ENCODE peak calls at places on chromosomes 12 and 14, in eight cellular contexts. X, U, A, G, R, M, C and L are unnamed samples.

GRCh38 chr14:103871596-103872480 is 24.5 kb upstream of the PPP1R13B start:
- DNase-seq in R (no peak), U (no peak), A (peak; percentile 91), G (no peak), M (no peak), X (peak; percentile 46), C (peak; percentile 32), L (peak; percentile 69)

GRCh38 chr12:92485356-92486348 is 217.1 kb upstream of the PLEKHG7 start:
- DNase-seq in A (no peak), M (no peak), R (no peak), C (no peak), X (peak; percentile 20), U (no peak), G (no peak), L (no peak)

GRCh38 chr12:64088431-64089349 is 133.4 kb downstream of the KICS2 start:
- DNase-seq in G (no peak), X (peak; percentile 95), A (peak; percentile 80), U (peak; percentile 98), C (peak; percentile 23), R (peak; percentile 37), M (peak; percentile 2), L (no peak)

GRCh38 chr12:91610561-91610960 is 427.9 kb upstream of the DCN start:
- DNase-seq in X (no peak), U (no peak), A (no peak), M (no peak), C (no peak), G (no peak), R (no peak), L (no peak)

GRCh38 chr14:94395900-94396574 is 7.6 kb upstream of the SERPINA1 start:
- DNase-seq in U (no peak), C (no peak), R (no peak), A (no peak), M (no peak), G (no peak), X (no peak), L (no peak)

GRCh38 chr14:55803506-55804197 is 223.6 kb downstream of the KTN1 start:
- DNase-seq in C (no peak), M (no peak), U (peak; percentile 50), X (peak; percentile 56), A (no peak), R (no peak), G (no peak), L (no peak)

GRCh38 chr12:52658196-52658595 is 6.2 kb upstream of the KRT2 start:
- DNase-seq in C (no peak), M (no peak), R (no peak), U (no peak), G (no peak), X (no peak), A (no peak), L (no peak)

GRCh38 chr12:102182635-102183034 is 15.0 kb downstream of the PMCH start:
- DNase-seq in R (no peak), A (no peak), G (no peak), M (no peak), X (no peak), U (peak; percentile 14), C (no peak), L (no peak)

GRCh38 chr14:92513966-92514843 is 624 bp downstream of the RIN3 start:
- DNase-seq in U (no peak), G (peak; percentile 83), A (no peak), M (no peak), X (peak; percentile 43), R (no peak), C (no peak), L (peak; percentile 54)

GRCh38 chr12:59871779-59872178 is 275.9 kb downstream of the SLC16A7 start:
- DNase-seq in R (no peak), G (no peak), X (no peak), C (no peak), U (no peak), A (no peak), M (no peak), L (no peak)

GRCh38 chr12:108622425-108622824 is 11.3 kb downstream of the SELPLG start:
- DNase-seq in M (no peak), R (no peak), G (no peak), U (no peak), X (peak; percentile 82), A (no peak), C (no peak), L (no peak)

GRCh38 chr14:95121911-95122696 is 35.2 kb downstream of the DICER1 start:
- DNase-seq in A (peak; percentile 31), G (no peak), M (no peak), U (peak; percentile 28), X (no peak), C (no peak), R (no peak), L (no peak)

GRCh38 chr12:132690112-132690511 is 2.7 kb downstream of the PXMP2 start:
- DNase-seq in C (no peak), G (no peak), A (no peak), R (no peak), M (no peak), U (no peak), X (no peak), L (no peak)

GRCh38 chr12:49972641-49973360 is at the start of gene AQP6:
- DNase-seq in G (peak; percentile 75), R (peak; percentile 12), U (no peak), X (no peak), M (no peak), A (no peak), C (no peak), L (no peak)

GRCh38 chr12:67541625-67541991 is 106.9 kb upstream of the DYRK2 start:
- DNase-seq in C (no peak), R (no peak), G (no peak), U (no peak), A (peak; percentile 86), X (no peak), M (no peak), L (peak; percentile 46)

GRCh38 chr12:20629414-20630156 is 65.5 kb upstream of the SLCO1C1 start:
- DNase-seq in A (peak; percentile 68), U (peak; percentile 26), C (no peak), G (no peak), R (no peak), X (peak; percentile 73), M (no peak), L (no peak)

GRCh38 chr14:91245029-91245428 is 525 bp upstream of the GPR68 start:
- DNase-seq in X (no peak), G (no peak), A (no peak), R (no peak), U (no peak), C (no peak), M (no peak), L (peak; percentile 72)

GRCh38 chr12:49288922-49289555 is 5.9 kb upstream of the PRPH start:
- DNase-seq in X (no peak), G (peak; percentile 33), M (no peak), A (no peak), U (no peak), C (no peak), R (no peak), L (no peak)

GRCh38 chr12:54021006-54021405 is 7.2 kb upstream of the HOXC6 start:
- DNase-seq in G (no peak), M (no peak), X (no peak), C (no peak), A (no peak), R (no peak), U (no peak), L (no peak)

GRCh38 chr14:58106446-58106845 is 45.6 kb downstream of the ARMH4 start:
- DNase-seq in C (no peak), U (no peak), M (no peak), X (no peak), R (no peak), A (no peak), G (no peak), L (no peak)

DNA sequence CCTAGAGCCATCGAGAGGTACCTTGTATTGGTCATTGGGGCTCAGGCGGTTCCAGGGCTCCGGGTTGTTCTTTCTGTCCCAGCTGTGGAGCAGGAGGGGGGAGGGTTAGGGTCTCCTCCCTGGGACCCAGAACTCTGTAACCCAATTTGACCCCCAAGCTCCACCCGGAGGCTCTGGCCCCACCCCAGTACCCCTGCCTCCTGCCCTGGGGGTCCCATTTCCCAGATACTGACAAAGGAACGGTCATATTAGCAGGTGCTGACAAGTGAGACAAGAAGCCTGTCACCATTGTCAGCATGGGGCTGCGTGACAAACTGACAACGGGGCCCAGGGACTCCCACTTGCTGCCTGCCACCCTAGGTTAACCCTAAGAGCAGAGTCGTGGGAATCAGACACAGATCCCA is 6.2 kb downstream of the SHMT2 start:
- DNase-seq in C (no peak), U (no peak), M (no peak), G (no peak), A (no peak), R (no peak), X (no peak), L (no peak)
- H3K27ac ChIP-seq in C (no peak overlapping the region), U (no peak overlapping the region), M (peak overlapping the region; percentile 66), G (no peak overlapping the region), A (no peak overlapping the region), R (no peak overlapping the region), X (no peak overlapping the region), L (no peak overlapping the region)

DNA sequence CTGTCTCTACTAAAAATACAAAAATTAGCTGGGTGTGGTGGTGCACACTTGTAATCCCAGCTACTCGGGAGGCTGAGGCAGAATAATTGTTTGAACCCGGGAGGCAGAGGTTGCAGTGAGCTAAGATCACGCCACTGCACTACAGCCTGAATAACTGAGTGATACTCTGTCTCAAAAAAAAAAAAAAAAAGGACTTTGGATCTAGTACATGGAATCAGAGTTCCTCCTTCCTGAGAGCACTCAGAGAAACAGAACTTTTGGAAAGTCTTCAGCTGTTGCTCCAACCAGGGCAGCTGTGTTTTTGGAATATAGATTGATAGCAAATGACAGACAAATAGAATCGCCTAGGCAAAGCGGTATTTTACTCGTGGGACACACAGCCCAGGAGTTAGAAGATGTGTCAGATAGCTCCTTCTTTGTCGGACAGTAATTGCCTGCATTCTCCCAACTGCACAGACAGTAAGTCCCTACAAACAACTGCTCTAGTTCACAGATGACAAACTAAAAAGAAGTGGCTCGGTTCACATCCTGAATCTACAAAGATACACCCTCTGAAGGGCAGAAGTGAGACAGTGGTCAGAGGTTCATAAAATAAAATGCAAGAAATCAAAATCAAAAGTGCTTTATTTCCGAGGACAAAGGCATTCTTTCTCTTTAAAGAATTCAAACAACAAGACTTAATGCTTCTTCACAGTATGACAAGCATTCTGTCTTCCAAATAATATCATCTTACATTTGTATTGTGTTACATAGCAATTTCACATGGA is 17.1 kb upstream of the NEK9 start:
- DNase-seq in U (no peak), G (no peak), X (no peak), M (no peak), A (no peak), R (no peak), C (no peak), L (no peak)
- H3K27ac ChIP-seq in U (no peak overlapping the region), G (no peak overlapping the region), X (peak overlapping the region; percentile 31), M (peak overlapping the region; percentile 82), A (no peak overlapping the region), R (no peak overlapping the region), C (no peak overlapping the region), L (no peak overlapping the region)

GRCh38 chr12:118249547-118249946 is 113.6 kb downstream of the PEBP1 start:
- DNase-seq in C (no peak), U (no peak), G (no peak), M (no peak), A (no peak), X (no peak), R (no peak), L (no peak)
- H3K27ac ChIP-seq in C (no peak overlapping the region), U (no peak overlapping the region), G (no peak overlapping the region), M (no peak overlapping the region), A (no peak overlapping the region), X (no peak overlapping the region), R (no peak overlapping the region), L (no peak overlapping the region)

DNA sequence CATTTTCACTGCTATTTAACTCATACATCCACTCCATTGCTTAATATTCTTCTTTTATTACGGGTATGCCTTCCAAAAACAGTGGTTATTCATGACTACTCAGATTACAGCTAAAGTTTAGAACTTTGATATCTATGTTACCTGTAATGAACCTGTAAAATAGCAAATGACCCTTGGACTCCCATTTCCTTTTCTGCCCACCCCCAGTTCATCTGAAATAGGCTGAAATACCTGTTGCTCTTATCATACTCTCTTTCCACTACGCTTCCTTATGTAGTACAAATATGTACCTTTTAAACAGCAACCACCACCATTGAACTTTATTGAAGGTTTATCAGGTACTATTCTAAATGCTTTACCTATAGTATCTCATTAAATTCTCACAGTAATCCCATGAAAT is 239.6 kb downstream of the SSPN start:
- DNase-seq in R (no peak), U (no peak), A (no peak), G (no peak), C (no peak), X (no peak), M (no peak), L (no peak)
- H3K27ac ChIP-seq in R (no peak overlapping the region), U (no peak overlapping the region), A (no peak overlapping the region), G (no peak overlapping the region), C (no peak overlapping the region), X (no peak overlapping the region), M (no peak overlapping the region), L (no peak overlapping the region)